ENCODE peak calls at places on chromosomes 6 and 20, in four cellular contexts. One of them, this sample, is unnamed.

GRCh38 chr6:65787787-65788186 is 80.8 kb upstream of the EYS start:
- DNase-seq in K562: no peak
- DNase-seq in WTC11: no peak
- DNase-seq in SK-N-SH: peak
- DNase-seq in this sample: no peak

GRCh38 chr6:56401477-56402070 is 154.2 kb upstream of the COL21A1 start:
- DNase-seq in K562: no peak
- DNase-seq in WTC11: no peak
- DNase-seq in SK-N-SH: no peak
- DNase-seq in this sample: no peak

GRCh38 chr6:6246539-6246938 is 73.9 kb downstream of the F13A1 start:
- DNase-seq in K562: no peak
- DNase-seq in WTC11: no peak
- DNase-seq in SK-N-SH: no peak
- DNase-seq in this sample: no peak

GRCh38 chr20:2022163-2022562 is 28.3 kb upstream of the PDYN start:
- DNase-seq in K562: no peak
- DNase-seq in WTC11: no peak
- DNase-seq in SK-N-SH: no peak
- DNase-seq in this sample: no peak

GRCh38 chr6:47151232-47151898 is 109.2 kb upstream of the ADGRF1 start:
- DNase-seq in K562: no peak
- DNase-seq in WTC11: no peak
- DNase-seq in SK-N-SH: no peak
- DNase-seq in this sample: no peak

GRCh38 chr6:27544612-27545260 is 71.8 kb upstream of the ZNF184 start:
- DNase-seq in K562: no peak
- DNase-seq in WTC11: no peak
- DNase-seq in SK-N-SH: no peak
- DNase-seq in this sample: no peak

GRCh38 chr6:37008484-37009186 is 3.2 kb downstream of the FGD2 start:
- DNase-seq in K562: no peak
- DNase-seq in WTC11: no peak
- DNase-seq in SK-N-SH: no peak
- DNase-seq in this sample: no peak

GRCh38 chr6:16223362-16223761 is 15.0 kb upstream of the GMPR start:
- DNase-seq in K562: no peak
- DNase-seq in WTC11: no peak
- DNase-seq in SK-N-SH: no peak
- DNase-seq in this sample: no peak

GRCh38 chr6:39426057-39426592 is 103.6 kb upstream of the KCNK16 start:
- DNase-seq in K562: no peak
- DNase-seq in WTC11: no peak
- DNase-seq in SK-N-SH: no peak
- DNase-seq in this sample: no peak

GRCh38 chr6:132399376-132400074 is 1.8 kb downstream of the MOXD1 start:
- DNase-seq in K562: no peak
- DNase-seq in WTC11: no peak
- DNase-seq in SK-N-SH: no peak
- DNase-seq in this sample: no peak

GRCh38 chr20:21145424-21145823 is 19.5 kb downstream of the KIZ start:
- DNase-seq in K562: no peak
- DNase-seq in WTC11: no peak
- DNase-seq in SK-N-SH: no peak
- DNase-seq in this sample: no peak

GRCh38 chr6:32192608-32193039 is at the start of gene GPSM3:
- DNase-seq in K562: peak
- DNase-seq in WTC11: peak
- DNase-seq in SK-N-SH: no peak
- DNase-seq in this sample: no peak

GRCh38 chr6:21138359-21139094 is 455.0 kb upstream of the SOX4 start:
- DNase-seq in K562: no peak
- DNase-seq in WTC11: no peak
- DNase-seq in SK-N-SH: no peak
- DNase-seq in this sample: no peak

GRCh38 chr6:52361945-52362442 is at the start of gene PAQR8:
- DNase-seq in K562: peak
- DNase-seq in WTC11: peak
- DNase-seq in SK-N-SH: peak
- DNase-seq in this sample: no peak

GRCh38 chr6:53492860-53493634 is 51.9 kb downstream of the GCLC start:
- DNase-seq in K562: peak
- DNase-seq in WTC11: peak
- DNase-seq in SK-N-SH: peak
- DNase-seq in this sample: peak

GRCh38 chr6:61886608-61887259 is 399.3 kb downstream of the KHDRBS2 start:
- DNase-seq in K562: no peak
- DNase-seq in WTC11: no peak
- DNase-seq in SK-N-SH: peak
- DNase-seq in this sample: peak

GRCh38 chr20:51413753-51414323 is 128.7 kb downstream of the NFATC2 start:
- DNase-seq in K562: no peak
- DNase-seq in WTC11: no peak
- DNase-seq in SK-N-SH: no peak
- DNase-seq in this sample: no peak

GRCh38 chr6:118551063-118551672 is 3.1 kb downstream of the PLN start:
- DNase-seq in K562: peak
- DNase-seq in WTC11: no peak
- DNase-seq in SK-N-SH: peak
- DNase-seq in this sample: peak

GRCh38 chr20:61629361-61630239 is 377.5 kb downstream of the CDH4 start:
- DNase-seq in K562: no peak
- DNase-seq in WTC11: no peak
- DNase-seq in SK-N-SH: peak
- DNase-seq in this sample: no peak

GRCh38 chr6:123715243-123715863 is 78.6 kb upstream of the TRDN start:
- DNase-seq in K562: no peak
- DNase-seq in WTC11: no peak
- DNase-seq in SK-N-SH: peak
- DNase-seq in this sample: peak

GRCh38 chr6:134047124-134047523 is 5.3 kb downstream of the SLC2A12 start:
- DNase-seq in K562: no peak
- DNase-seq in WTC11: no peak
- DNase-seq in SK-N-SH: no peak
- DNase-seq in this sample: no peak

GRCh38 chr6:155126727-155127439 is 131.8 kb downstream of the TIAM2 start:
- DNase-seq in K562: no peak
- DNase-seq in WTC11: no peak
- DNase-seq in SK-N-SH: no peak
- DNase-seq in this sample: peak

GRCh38 chr6:44416103-44416502 is 28.6 kb downstream of the CDC5L start:
- DNase-seq in K562: no peak
- DNase-seq in WTC11: no peak
- DNase-seq in SK-N-SH: no peak
- DNase-seq in this sample: peak

GRCh38 chr6:46781478-46782378 is 11.5 kb upstream of the MEP1A start:
- DNase-seq in K562: peak
- DNase-seq in WTC11: peak
- DNase-seq in SK-N-SH: peak
- DNase-seq in this sample: peak

GRCh38 chr20:23084845-23085355 is 1.2 kb downstream of the CD93 start:
- DNase-seq in K562: no peak
- DNase-seq in WTC11: no peak
- DNase-seq in SK-N-SH: no peak
- DNase-seq in this sample: no peak

GRCh38 chr20:3121271-3121911 is 36.9 kb upstream of the AVP start:
- DNase-seq in K562: no peak
- DNase-seq in WTC11: no peak
- DNase-seq in SK-N-SH: no peak
- DNase-seq in this sample: no peak

GRCh38 chr6:11197175-11197535 is 35.3 kb downstream of the NEDD9 start:
- DNase-seq in K562: no peak
- DNase-seq in WTC11: no peak
- DNase-seq in SK-N-SH: no peak
- DNase-seq in this sample: no peak

GRCh38 chr20:1930165-1930564 is 35.0 kb downstream of the SIRPA start:
- DNase-seq in K562: no peak
- DNase-seq in WTC11: no peak
- DNase-seq in SK-N-SH: no peak
- DNase-seq in this sample: peak

GRCh38 chr6:79574636-79575035 is 37.4 kb upstream of the LCA5 start:
- DNase-seq in K562: no peak
- DNase-seq in WTC11: no peak
- DNase-seq in SK-N-SH: no peak
- DNase-seq in this sample: peak

GRCh38 chr20:47768016-47768953 is 17.0 kb downstream of the SULF2 start:
- DNase-seq in K562: no peak
- DNase-seq in WTC11: no peak
- DNase-seq in SK-N-SH: no peak
- DNase-seq in this sample: no peak

GRCh38 chr6:123171341-123171740 is 175.3 kb downstream of the CLVS2 start:
- DNase-seq in K562: no peak
- DNase-seq in WTC11: no peak
- DNase-seq in SK-N-SH: no peak
- DNase-seq in this sample: no peak

GRCh38 chr6:29828471-29828797 is 809 bp downstream of the HLA-G start:
- DNase-seq in K562: peak
- DNase-seq in WTC11: peak
- DNase-seq in SK-N-SH: no peak
- DNase-seq in this sample: no peak
- TF ChIP-seq FOXJ3 in K562: no peak
- TF ChIP-seq FOXJ3 in WTC11: no peak
- TF ChIP-seq FOXJ3 in SK-N-SH: no peak
- TF ChIP-seq FOXJ3 in this sample: no peak

DNA sequence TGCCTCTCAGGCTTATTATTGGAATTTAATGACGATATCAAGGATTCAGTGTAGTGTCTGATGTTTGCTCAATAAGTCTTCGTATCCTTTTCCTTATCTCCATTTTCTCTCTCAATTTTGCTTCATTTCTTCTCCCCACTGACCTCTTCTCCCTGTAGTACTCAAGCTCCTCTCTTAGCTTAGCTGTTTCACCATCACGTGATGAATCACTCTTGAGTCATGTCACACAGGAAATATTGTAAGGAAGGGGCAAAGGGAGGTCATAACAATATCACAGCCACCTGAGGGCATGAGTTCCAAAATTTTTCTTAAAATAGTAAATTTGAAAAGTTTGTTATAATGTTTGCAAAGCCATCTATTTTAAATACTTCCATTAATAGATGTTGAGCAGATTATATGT is 392.2 kb upstream of the MARCKS start:
- DNase-seq in K562: no peak
- DNase-seq in WTC11: no peak
- DNase-seq in SK-N-SH: no peak
- DNase-seq in this sample: no peak
- TF ChIP-seq MAX in K562: no peak
- TF ChIP-seq MAX in WTC11: no peak
- TF ChIP-seq MAX in SK-N-SH: no peak
- TF ChIP-seq MAX in this sample: no peak

GRCh38 chr6:158457616-158458278 is 102.1 kb upstream of the TMEM181 start:
- DNase-seq in K562: no peak
- DNase-seq in WTC11: no peak
- DNase-seq in SK-N-SH: no peak
- DNase-seq in this sample: no peak
- TF ChIP-seq FOXJ3 in K562: no peak
- TF ChIP-seq FOXJ3 in WTC11: no peak
- TF ChIP-seq FOXJ3 in SK-N-SH: no peak
- TF ChIP-seq FOXJ3 in this sample: no peak

DNA sequence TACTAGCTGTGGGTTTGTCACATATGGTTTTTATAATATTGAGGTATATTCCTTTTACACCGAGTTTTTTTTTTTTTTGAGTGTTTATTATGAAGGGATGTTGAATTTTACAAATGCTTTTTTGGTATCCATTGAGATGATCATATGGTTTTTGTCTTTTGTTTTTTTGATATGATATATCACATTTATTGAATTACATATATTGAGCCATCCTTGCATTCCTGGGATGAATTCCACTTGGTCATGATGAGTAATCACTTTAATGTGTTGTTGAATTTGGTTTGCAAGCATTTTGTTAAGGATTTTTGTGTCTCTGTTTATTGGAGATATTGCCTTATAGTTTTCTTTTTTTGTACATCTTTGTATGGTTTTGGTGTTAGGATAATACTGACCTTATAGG is 3.3 kb upstream of the ZNF337 start:
- DNase-seq in K562: no peak
- DNase-seq in WTC11: no peak
- DNase-seq in SK-N-SH: no peak
- DNase-seq in this sample: no peak
- TF ChIP-seq MAX in K562: no peak
- TF ChIP-seq MAX in WTC11: no peak
- TF ChIP-seq MAX in SK-N-SH: no peak
- TF ChIP-seq MAX in this sample: no peak

DNA sequence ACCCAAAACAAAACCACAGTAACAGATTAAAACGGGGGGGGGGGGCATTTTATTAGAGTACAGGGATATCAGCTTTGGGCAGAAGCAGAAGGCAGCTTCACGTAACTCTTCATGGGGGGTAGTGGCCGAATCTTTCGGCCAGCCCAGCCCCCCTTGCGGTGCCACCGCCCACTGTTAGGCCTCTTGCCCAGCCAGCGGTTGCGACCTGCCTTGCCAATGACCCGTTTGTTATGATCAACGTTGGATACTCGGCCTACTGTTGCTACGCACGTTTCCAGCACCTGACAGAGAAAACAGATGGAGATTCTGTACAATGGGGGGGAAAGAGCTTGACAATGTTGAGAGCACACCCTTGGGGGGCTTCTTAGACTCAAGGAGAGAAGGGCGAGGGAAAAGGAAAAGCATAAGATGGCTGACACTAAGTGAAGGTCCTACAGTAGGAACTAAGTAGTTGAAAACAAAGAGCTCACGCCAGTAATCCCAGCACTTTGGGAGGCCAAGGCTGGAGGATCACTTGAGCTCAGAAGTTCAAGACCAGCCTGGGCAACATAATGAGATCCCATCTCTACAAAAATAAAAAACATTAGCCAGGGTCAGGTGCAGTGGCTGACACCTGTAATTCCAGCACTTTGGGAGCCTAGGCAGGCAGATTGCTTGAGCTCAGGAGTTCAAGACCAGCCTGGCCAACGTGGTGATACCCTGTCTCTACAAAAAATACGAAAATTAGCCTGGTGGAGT is 724 bp upstream of the CUL7 start:
- DNase-seq in K562: no peak
- DNase-seq in WTC11: no peak
- DNase-seq in SK-N-SH: peak
- DNase-seq in this sample: no peak
- TF ChIP-seq FOXJ3 in K562: no peak
- TF ChIP-seq FOXJ3 in WTC11: no peak
- TF ChIP-seq FOXJ3 in SK-N-SH: no peak
- TF ChIP-seq FOXJ3 in this sample: no peak

GRCh38 chr6:105646391-105646867 is 243.5 kb upstream of the PREP start:
- DNase-seq in K562: no peak
- DNase-seq in WTC11: no peak
- DNase-seq in SK-N-SH: no peak
- DNase-seq in this sample: no peak
- TF ChIP-seq MAX in K562: no peak
- TF ChIP-seq MAX in WTC11: no peak
- TF ChIP-seq MAX in SK-N-SH: no peak
- TF ChIP-seq MAX in this sample: no peak

This sample was measured in HepG2.